ENCODE peak calls at places on chromosomes 5 and 9, in four cellular contexts. Q is neural progenitor cell, Y is NB4, A is IMR-90. X is an unnamed sample.

GRCh38 chr5:65760504-65761275 is 38.7 kb downstream of the NLN start:
- DNase-seq in Q (no peak), Y (peak), A (peak), X (peak)

GRCh38 chr9:93826209-93826608 is 128.9 kb downstream of the BARX1 start:
- DNase-seq in Q (no peak), Y (no peak), A (no peak), X (no peak)

GRCh38 chr5:66362676-66363075 is 218.6 kb downstream of the SREK1 start:
- DNase-seq in Q (no peak), Y (no peak), A (no peak), X (no peak)

GRCh38 chr9:136333486-136333885 is 6.1 kb downstream of the GPSM1 start:
- DNase-seq in Q (no peak), Y (no peak), A (no peak), X (no peak)

GRCh38 chr5:104084896-104085295 is 522.3 kb upstream of the NUDT12 start:
- DNase-seq in Q (no peak), Y (no peak), A (no peak), X (no peak)

GRCh38 chr9:134011401-134011800 is 13.9 kb upstream of the BRD3OS start:
- DNase-seq in Q (no peak), Y (no peak), A (no peak), X (no peak)

GRCh38 chr5:153938131-153938842 is 100.4 kb downstream of the FAM114A2 start:
- DNase-seq in Q (no peak), Y (no peak), A (no peak), X (no peak)

GRCh38 chr5:57844410-57844809 is 361.8 kb upstream of the ACTBL2 start:
- DNase-seq in Q (no peak), Y (no peak), A (no peak), X (no peak)

GRCh38 chr9:136602193-136602885 is 56.5 kb upstream of the NOTCH1 start:
- DNase-seq in Q (no peak), Y (peak), A (no peak), X (no peak)

GRCh38 chr5:600551-601541 is 11.3 kb upstream of the CEP72 start:
- DNase-seq in Q (no peak), Y (no peak), A (no peak), X (no peak)

GRCh38 chr9:84953797-84954695 is 284.5 kb downstream of the NTRK2 start:
- DNase-seq in Q (peak), Y (peak), A (peak), X (peak)

GRCh38 chr9:130884542-130885421 is 11.8 kb downstream of the QRFP start:
- DNase-seq in Q (no peak), Y (no peak), A (no peak), X (no peak)

GRCh38 chr5:1357946-1358725 is 13.2 kb upstream of the CLPTM1L start:
- DNase-seq in Q (no peak), Y (no peak), A (no peak), X (no peak)

GRCh38 chr5:110055301-110055700 is 365.6 kb downstream of the MAN2A1 start:
- DNase-seq in Q (no peak), Y (no peak), A (no peak), X (no peak)

GRCh38 chr9:28234899-28235277 is 661.6 kb upstream of the C9orf72 start:
- DNase-seq in Q (no peak), Y (peak), A (peak), X (peak)

GRCh38 chr9:28234133-28234898 is 661.0 kb upstream of the C9orf72 start:
- DNase-seq in Q (no peak), Y (peak), A (no peak), X (peak)
- TF ChIP-seq CTCF in Q (no peak), Y (no peak), A (no peak), X (no peak)

GRCh38 chr5:89011778-89012320 is 128.9 kb upstream of the MEF2C start:
- DNase-seq in Q (no peak), Y (no peak), A (no peak), X (no peak)
- H3K4me3 ChIP-seq in Q (no peak), Y (no peak), A (no peak), X (no peak)

GRCh38 chr5:133229931-133230664 is 178.3 kb downstream of the HSPA4 start:
- DNase-seq in Q (no peak), Y (no peak), A (peak), X (no peak)
- TF ChIP-seq CTCF in Q (no peak), Y (no peak), A (no peak), X (no peak)

DNA sequence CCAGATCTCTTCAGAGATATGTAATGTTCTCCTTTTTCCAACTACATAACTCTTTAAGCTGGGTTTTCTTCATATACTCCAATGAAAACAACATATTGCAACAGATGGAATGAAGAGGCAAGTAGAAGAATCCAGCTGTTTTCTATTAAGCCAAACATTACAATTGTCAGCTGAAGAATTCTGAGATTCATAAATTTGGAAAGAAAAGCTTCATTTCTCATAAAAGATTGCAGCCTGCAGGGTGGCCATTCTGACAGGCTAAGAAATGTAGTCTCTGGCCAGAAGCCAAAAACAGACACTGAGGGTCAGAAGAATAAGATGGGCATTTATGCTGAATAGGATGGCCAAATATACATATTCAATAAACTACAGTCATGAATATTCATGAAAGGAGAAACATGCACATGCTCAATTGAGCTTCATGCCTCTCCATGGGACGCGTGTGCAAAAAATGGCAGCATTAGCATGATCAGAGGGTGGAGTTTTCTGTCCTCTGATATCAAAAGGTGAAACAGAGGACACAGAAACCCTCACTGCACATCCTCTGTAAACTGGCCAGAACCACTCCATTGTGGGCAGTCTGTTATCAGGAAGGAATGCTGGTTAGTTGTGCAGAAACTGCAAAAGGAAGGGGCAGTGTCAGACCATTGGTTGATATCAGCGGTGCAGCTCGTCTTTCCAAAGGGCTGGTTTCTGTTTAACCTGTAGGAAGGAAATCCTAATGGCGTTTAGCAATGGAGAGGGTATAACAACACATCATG is 50.2 kb downstream of the FXN start:
- DNase-seq in Q (no peak), Y (no peak), A (peak), X (peak)
- H3K4me3 ChIP-seq in Q (no peak), Y (no peak), A (no peak), X (no peak)

DNA sequence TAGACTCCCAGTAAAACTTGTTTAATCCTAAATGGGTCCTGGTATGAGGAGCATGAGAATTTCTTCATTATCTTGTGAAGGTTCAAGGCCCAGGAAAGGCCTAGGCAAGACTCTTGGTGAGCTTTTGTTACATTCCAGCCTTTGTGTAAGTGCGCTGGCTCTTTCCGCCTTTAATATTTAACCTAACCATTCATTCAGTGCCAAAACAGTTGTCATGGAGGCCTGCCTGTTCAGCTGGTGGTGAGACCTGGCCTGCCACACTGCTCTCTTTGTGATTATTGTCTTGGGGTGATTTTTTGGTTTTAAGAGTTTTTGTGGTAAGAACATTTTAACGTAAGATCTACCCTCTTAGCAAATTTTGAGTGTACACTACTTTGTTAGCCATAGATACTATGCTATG is 127.5 kb upstream of the WWC1 start:
- DNase-seq in Q (no peak), Y (no peak), A (no peak), X (no peak)
- TF ChIP-seq CTCF in Q (no peak), Y (no peak), A (no peak), X (no peak)

DNA sequence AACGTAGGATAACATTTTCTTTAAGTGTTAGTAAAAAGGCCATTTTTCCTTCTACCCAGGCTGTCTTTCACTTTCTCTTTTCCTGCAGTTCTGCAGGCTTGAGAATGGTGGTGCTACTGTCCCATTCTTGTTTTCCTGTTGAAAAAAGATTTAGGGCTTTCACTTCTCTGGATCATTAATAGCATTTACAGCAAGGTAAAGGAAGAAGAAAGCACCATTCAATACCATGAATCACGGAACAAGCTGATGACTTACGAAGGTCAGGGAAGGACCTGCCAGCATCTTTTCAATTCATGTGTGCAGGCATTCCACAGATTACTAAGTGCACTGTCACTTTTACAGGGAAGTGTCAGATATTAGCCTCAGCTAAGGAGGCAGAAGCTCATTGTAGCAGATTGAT is 292.8 kb downstream of the YTHDC2 start:
- DNase-seq in Q (peak), Y (peak), A (peak), X (peak)
- H3K4me3 ChIP-seq in Q (no peak), Y (no peak), A (peak), X (no peak)

GRCh38 chr5:180860273-180860886 is 696 bp downstream of the ZFP62 start:
- DNase-seq in Q (peak), Y (peak), A (no peak), X (peak)
- TF ChIP-seq CTCF in Q (peak), Y (peak), A (no peak), X (peak)

GRCh38 chr9:113581865-113582697 is 118.6 kb downstream of the RGS3 start:
- DNase-seq in Q (no peak), Y (peak), A (peak), X (peak)

GRCh38 chr9:113582698-113583200 is 119.2 kb downstream of the RGS3 start:
- DNase-seq in Q (no peak), Y (no peak), A (no peak), X (no peak)

GRCh38 chr9:113580041-113580953 is 116.8 kb downstream of the RGS3 start:
- DNase-seq in Q (no peak), Y (peak), A (peak), X (peak)

GRCh38 chr9:113579270-113580040 is 115.9 kb downstream of the RGS3 start:
- DNase-seq in Q (no peak), Y (peak), A (peak), X (peak)

DNA sequence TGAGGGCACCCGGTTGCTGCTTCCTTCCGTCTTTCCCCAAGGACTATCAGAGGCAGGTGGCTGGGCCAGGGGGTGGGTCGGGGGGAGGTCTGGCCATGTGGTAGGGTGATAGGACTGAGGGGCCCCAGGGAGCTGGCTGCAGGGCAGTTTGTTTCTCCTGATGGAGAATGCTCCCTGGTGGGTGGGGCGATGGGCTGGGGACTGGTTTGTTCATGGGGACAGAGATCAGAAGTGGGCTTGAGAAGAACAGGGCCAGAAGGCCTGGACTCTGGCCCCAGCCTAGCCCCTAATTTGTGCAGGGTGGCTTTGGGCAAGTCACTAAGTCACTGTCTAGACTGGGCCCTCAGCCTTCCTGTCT is 117.4 kb downstream of the RGS3 start:
- DNase-seq in Q (no peak), Y (no peak), A (no peak), X (no peak)
- H3K4me3 ChIP-seq in Q (no peak), Y (no peak), A (no peak), X (no peak)